ENCODE peak calls at places on chromosomes 3 and 15, in four cellular contexts. One of them, this sample, is unnamed.

GRCh38 chr15:92683511-92683834 is 27.9 kb upstream of the FAM174B start:
- DNase-seq in CD4-positive, CD25-positive, alpha-beta regulatory T cell: no peak
- DNase-seq in CD8-positive, alpha-beta T cell: no peak
- DNase-seq in PC-9: no peak
- DNase-seq in this sample: peak; percentile 17

GRCh38 chr15:95247068-95247984 is 1016.0 kb downstream of the MCTP2 start:
- DNase-seq in CD8-positive, alpha-beta T cell: no peak
- DNase-seq in PC-9: peak; percentile 63
- DNase-seq in CD4-positive, CD25-positive, alpha-beta regulatory T cell: no peak
- DNase-seq in this sample: no peak

GRCh38 chr15:27589260-27589659 is 509.9 kb downstream of the OCA2 start:
- DNase-seq in CD8-positive, alpha-beta T cell: no peak
- DNase-seq in PC-9: no peak
- DNase-seq in CD4-positive, CD25-positive, alpha-beta regulatory T cell: no peak
- DNase-seq in this sample: no peak

GRCh38 chr3:98885851-98886250 is 15.6 kb downstream of the DCBLD2 start:
- DNase-seq in CD8-positive, alpha-beta T cell: no peak
- DNase-seq in CD4-positive, CD25-positive, alpha-beta regulatory T cell: no peak
- DNase-seq in PC-9: no peak
- DNase-seq in this sample: no peak

GRCh38 chr3:37812497-37812896 is 49.2 kb upstream of the CTDSPL start:
- DNase-seq in PC-9: no peak
- DNase-seq in CD8-positive, alpha-beta T cell: no peak
- DNase-seq in CD4-positive, CD25-positive, alpha-beta regulatory T cell: no peak
- DNase-seq in this sample: no peak

GRCh38 chr3:16381426-16381825 is 116.4 kb downstream of the OXNAD1 start:
- DNase-seq in PC-9: no peak
- DNase-seq in CD8-positive, alpha-beta T cell: no peak
- DNase-seq in CD4-positive, CD25-positive, alpha-beta regulatory T cell: no peak
- DNase-seq in this sample: no peak

GRCh38 chr3:52259035-52259434 is 13.5 kb downstream of the PPM1M start:
- DNase-seq in CD8-positive, alpha-beta T cell: no peak
- DNase-seq in PC-9: no peak
- DNase-seq in CD4-positive, CD25-positive, alpha-beta regulatory T cell: no peak
- DNase-seq in this sample: no peak

GRCh38 chr15:86630946-86631345 is 551.3 kb downstream of the AGBL1 start:
- DNase-seq in CD4-positive, CD25-positive, alpha-beta regulatory T cell: no peak
- DNase-seq in PC-9: no peak
- DNase-seq in CD8-positive, alpha-beta T cell: no peak
- DNase-seq in this sample: no peak

GRCh38 chr15:100602822-100603393 is 519 bp downstream of the ASB7 start:
- DNase-seq in CD8-positive, alpha-beta T cell: peak; percentile 15
- DNase-seq in PC-9: no peak
- DNase-seq in CD4-positive, CD25-positive, alpha-beta regulatory T cell: peak; percentile 19
- DNase-seq in this sample: peak; percentile 62

GRCh38 chr3:77014236-77014635 is 25.7 kb upstream of the ROBO2 start:
- DNase-seq in PC-9: no peak
- DNase-seq in CD4-positive, CD25-positive, alpha-beta regulatory T cell: no peak
- DNase-seq in CD8-positive, alpha-beta T cell: no peak
- DNase-seq in this sample: no peak

This sample was measured in NB4.